ENCODE peak calls at places on chromosome 6, in four cellular contexts. T is H1, H is IMR-90, U is neuronal stem cell. K is an unnamed sample.

GRCh38 chr6:125586074-125586473 is 163.4 kb upstream of the HEY2 start:
- DNase-seq in T (no peak), H (peak; percentile 9), U (no peak), K (peak; percentile 14)

GRCh38 chr6:5659467-5659866 is 347.3 kb downstream of the NRN1 start:
- DNase-seq in T (no peak), H (peak; percentile 37), U (no peak), K (no peak)

GRCh38 chr6:44028767-44029166 is 98.5 kb downstream of the MRPL14 start:
- DNase-seq in T (no peak), H (no peak), U (no peak), K (no peak)

GRCh38 chr6:31727034-31727716 is 1.9 kb downstream of the DDAH2 start:
- DNase-seq in T (no peak), H (no peak), U (no peak), K (no peak)

GRCh38 chr6:111784423-111784822 is 88.8 kb downstream of the FYN start:
- DNase-seq in T (no peak), H (no peak), U (no peak), K (no peak)

GRCh38 chr6:142871910-142872331 is 73.1 kb downstream of the HIVEP2 start:
- DNase-seq in T (no peak), H (peak; percentile 96), U (no peak), K (no peak)

GRCh38 chr6:7137335-7138106 is 29.8 kb downstream of the RREB1 start:
- DNase-seq in T (peak; percentile 45), H (peak; percentile 77), U (no peak), K (peak; percentile 76)

GRCh38 chr6:3369985-3370360 is 86.9 kb downstream of the SLC22A23 start:
- DNase-seq in T (no peak), H (no peak), U (no peak), K (no peak)

GRCh38 chr6:63677282-63677681 is 41.7 kb downstream of the PHF3 start:
- DNase-seq in T (no peak), H (no peak), U (no peak), K (no peak)

GRCh38 chr6:158040804-158041347 is 59.2 kb downstream of the SYNJ2 start:
- DNase-seq in T (no peak), H (peak; percentile 90), U (no peak), K (no peak)

GRCh38 chr6:85490516-85491248 is 40.8 kb downstream of the NT5E start:
- DNase-seq in T (peak; percentile 16), H (peak; percentile 26), U (no peak), K (no peak)

GRCh38 chr6:106512958-106513480 is 116.3 kb downstream of the RTN4IP1 start:
- DNase-seq in T (no peak), H (no peak), U (peak; percentile 23), K (no peak)
- H3K4me3 ChIP-seq in T (peak overlapping the region; percentile 49), H (peak overlapping the region; percentile 52), U (no peak overlapping the region), K (no peak overlapping the region)

DNA sequence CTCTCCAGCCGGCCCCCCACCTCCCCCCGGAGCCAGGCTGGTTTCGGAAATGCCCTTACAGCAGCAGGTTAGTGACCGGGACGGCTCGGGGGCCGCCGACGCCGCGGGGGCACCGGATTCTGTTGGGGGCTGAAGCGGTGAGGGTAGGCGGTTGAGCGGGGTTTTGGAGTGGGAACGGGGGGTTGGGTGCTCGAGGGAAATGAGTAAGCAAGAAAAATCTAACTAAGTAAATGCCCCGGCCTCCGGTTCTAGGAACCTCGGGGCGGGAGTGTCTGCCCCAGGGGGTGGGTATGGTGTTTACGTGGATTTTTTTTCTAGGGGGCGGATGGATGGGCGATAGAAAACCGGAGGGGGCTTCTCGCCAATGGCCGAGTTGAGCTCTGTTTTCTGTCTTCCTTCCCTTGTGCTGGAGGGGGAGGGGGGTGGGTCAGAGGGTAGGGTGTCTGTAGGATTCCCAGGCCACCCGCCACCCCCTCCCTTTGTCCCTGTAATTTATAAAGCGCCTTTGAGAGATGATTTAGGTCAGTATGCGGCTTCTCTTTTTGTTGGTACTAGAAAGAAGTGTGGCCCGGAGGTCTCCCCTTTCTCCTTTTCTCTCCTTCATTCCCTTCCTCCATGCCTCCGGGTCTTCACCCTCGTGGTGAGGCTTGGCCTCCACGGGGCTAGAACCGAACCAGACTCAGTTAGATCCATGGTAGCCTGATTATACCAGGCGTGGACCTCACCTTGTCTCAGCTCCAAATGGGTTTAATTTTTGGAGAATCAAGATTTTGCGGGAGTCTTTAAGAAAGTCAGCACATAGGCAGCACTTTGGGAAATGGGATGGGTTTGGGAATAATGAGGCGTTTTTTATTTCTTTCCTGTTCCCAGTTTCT is 2.3 kb downstream of the E2F3 start:
- DNase-seq in T (peak; percentile 72), H (peak; percentile 58), U (peak; percentile 56), K (peak; percentile 86)
- H3K18ac ChIP-seq in T (peak overlapping the region; percentile 81), H (peak overlapping the region; percentile 65), U (peak overlapping the region; percentile 98), K (peak overlapping the region; percentile 100)

DNA sequence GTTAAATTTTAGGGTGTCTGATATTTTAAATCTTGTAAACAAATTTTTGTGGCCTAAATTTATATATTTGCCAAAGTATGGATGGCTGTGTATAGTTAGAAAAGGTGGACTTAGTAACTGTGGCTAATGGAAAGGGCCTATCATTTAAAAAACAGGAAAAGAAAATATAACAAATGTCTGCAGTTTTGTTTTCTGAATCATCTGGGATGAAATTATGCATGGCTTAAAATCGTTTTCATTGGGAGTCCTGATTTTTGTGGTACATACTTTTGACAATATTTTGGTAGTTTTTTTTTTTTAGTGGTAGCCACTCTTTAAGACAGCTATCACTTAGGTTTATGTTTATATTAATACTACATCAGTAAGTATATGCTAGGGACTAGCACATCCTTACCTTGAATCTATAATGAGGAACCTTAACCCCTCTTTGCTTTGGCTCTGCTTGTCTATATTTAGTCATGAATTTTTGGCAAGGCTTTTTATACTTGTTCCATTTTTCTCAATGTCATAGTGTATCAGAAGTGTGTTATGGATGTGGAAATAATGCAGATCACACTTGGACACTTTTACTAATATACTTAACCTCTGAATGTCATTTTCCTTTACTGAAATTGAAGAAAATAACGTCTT is 5.6 kb downstream of the ARID1B start:
- DNase-seq in T (no peak), H (no peak), U (no peak), K (no peak)
- H3K4me3 ChIP-seq in T (peak overlapping the region; percentile 1), H (no peak overlapping the region), U (no peak overlapping the region), K (no peak overlapping the region)

GRCh38 chr6:149545258-149545753 is 537 bp downstream of the PPIL4 start:
- DNase-seq in T (no peak), H (peak; percentile 73), U (peak; percentile 24), K (peak; percentile 79)

GRCh38 chr6:149541139-149541538 is 4.7 kb downstream of the PPIL4 start:
- DNase-seq in T (no peak), H (no peak), U (no peak), K (no peak)

GRCh38 chr6:149544646-149545257 is 1.1 kb downstream of the PPIL4 start:
- DNase-seq in T (no peak), H (no peak), U (no peak), K (no peak)

DNA sequence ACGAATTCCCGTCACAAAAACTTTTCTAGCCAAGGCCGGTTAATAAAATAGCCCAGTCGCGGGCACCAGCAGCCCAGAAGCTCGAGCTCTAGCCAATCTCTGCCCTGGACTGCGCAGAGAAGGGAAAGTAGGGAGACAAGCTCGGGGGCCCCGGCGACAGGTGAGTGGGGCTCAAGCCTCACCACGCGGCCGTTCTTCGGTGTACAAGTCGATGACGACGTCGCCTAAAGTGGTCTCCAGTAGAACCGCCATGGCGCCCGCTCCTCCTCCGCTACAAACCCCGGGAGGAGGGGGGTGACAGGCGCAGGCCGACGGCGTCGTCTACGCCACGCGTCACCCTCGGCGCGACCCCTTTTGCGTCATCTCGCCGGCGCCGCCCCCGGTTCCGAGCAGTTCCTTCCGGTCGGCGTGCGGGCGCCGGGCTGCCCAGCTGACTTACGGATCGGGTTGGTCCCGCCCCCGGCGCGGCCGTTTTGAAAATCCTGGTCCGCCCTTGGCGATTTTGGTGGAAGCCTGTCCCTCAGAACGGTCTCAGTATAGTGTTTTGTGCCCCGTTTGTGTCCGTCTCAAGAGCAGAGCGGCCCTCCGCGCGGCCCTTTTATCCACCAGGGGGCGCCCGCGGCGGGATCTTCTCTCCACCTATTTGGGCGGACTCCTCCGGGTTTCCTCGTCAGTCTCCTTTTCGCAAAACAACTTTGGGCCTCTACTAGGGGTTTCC is at the start of gene PPIL4:
- DNase-seq in T (peak; percentile 98), H (peak; percentile 94), U (peak; percentile 94), K (peak; percentile 97)
- H3K18ac ChIP-seq in T (peak within 1 kb of the TSS; percentile 48), H (peak within 1 kb of the TSS; percentile 7), U (peak within 1 kb of the TSS; percentile 95), K (peak within 1 kb of the TSS; percentile 92)

DNA sequence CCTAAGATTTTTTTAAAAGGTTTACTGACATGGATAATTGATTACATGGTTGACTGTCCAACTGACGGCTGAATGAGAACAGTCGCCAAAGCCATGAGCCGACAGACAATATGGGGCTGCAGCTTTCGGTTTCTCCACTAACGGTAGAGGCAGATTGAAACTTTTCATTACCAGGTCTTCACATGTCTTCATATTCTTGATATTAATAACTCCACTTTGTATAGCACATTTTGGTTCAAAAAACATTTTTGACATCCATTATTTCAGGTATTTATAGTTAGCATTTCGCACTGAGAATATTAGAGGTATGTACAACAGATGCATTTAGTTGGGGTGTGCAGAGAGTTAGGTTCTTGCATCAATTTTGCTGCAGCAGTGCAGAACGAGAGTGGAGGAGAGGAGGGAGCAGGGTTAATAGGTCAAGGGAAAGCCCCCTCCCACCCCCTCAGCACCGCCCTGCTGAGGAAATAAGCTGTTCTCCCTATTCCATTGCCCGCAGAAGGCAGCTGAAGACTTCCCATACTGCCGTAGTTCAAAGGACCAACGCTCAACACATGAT is 73.5 kb upstream of the ADTRP start:
- DNase-seq in T (no peak), H (no peak), U (peak; percentile 20), K (no peak)
- H3K4me3 ChIP-seq in T (no peak overlapping the region), H (no peak overlapping the region), U (no peak overlapping the region), K (no peak overlapping the region)

DNA sequence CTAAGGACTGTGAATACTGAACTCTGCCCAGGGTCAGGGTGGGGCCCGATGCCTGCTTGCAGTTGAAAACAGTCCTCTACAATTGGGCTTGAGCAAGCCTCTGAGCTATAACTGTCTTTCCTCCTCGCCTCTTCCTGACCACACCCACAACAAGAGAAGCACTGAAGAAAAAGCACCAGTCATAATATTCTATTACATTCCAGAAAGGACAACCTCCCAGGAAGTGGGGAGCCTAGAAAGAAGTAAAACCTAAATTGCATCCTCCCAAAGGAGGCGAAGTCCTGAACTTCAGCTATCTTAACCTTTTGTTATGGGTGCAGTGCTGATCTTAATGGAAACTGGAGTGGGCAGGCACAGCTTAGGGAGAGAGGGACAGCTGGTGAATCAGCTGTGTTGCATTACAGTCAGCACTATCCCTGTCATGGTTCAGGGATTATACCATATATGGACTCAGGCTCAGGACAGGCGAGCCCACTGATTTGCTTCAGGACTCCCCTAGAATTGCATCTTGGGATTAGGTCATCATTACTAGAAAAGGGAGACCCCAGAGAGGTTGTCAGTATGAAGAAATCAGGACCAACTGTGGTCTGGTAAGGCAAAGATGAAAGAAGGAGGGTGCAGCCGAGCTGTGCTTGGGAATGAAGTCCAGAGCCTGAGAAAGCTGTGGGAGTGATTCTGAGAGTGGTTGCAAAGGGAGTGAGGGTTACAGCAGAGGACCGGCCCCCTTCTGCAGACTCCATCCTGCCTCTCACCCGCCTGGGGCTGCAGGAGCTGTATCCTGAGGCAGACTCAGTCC is 18.3 kb upstream of the TRAM2 start:
- DNase-seq in T (no peak), H (peak; percentile 94), U (no peak), K (peak; percentile 63)
- H3K18ac ChIP-seq in T (no peak overlapping the region), H (peak overlapping the region; percentile 96), U (peak overlapping the region; percentile 2), K (no peak overlapping the region)

GRCh38 chr6:113120577-113121285 is 736.4 kb upstream of the MARCKS start:
- DNase-seq in T (no peak), H (peak; percentile 93), U (no peak), K (peak; percentile 78)
- H3K4me3 ChIP-seq in T (no peak overlapping the region), H (no peak overlapping the region), U (no peak overlapping the region), K (no peak overlapping the region)

GRCh38 chr6:107616776-107617175 is 126.9 kb downstream of the SOBP start:
- DNase-seq in T (no peak), H (no peak), U (no peak), K (no peak)
- H3K18ac ChIP-seq in T (peak overlapping the region; percentile 55), H (no peak overlapping the region), U (peak overlapping the region; percentile 79), K (no peak overlapping the region)

GRCh38 chr6:11277275-11278206 is 45.1 kb upstream of the NEDD9 start:
- DNase-seq in T (no peak), H (peak; percentile 82), U (peak; percentile 66), K (peak; percentile 96)
- H3K4me3 ChIP-seq in T (no peak overlapping the region), H (no peak overlapping the region), U (no peak overlapping the region), K (no peak overlapping the region)